ENCODE peak calls at places on chromosome 16, in four cellular contexts. One of them, this sample, is unnamed.

GRCh38 chr16:48392407-48392806 is 7.2 kb upstream of the SIAH1 start:
- DNase-seq in cardiac septum: no peak
- DNase-seq in tibial nerve: no peak
- DNase-seq in progenitor cell of endocrine pancreas: no peak
- DNase-seq in this sample: no peak

GRCh38 chr16:1351215-1351581 is 480 bp downstream of the TSR3 start:
- DNase-seq in cardiac septum: no peak
- DNase-seq in progenitor cell of endocrine pancreas: no peak
- DNase-seq in tibial nerve: no peak
- DNase-seq in this sample: no peak

GRCh38 chr16:75471723-75472634 is 7.5 kb upstream of the TMEM170A start:
- DNase-seq in tibial nerve: peak; percentile 30
- DNase-seq in cardiac septum: no peak
- DNase-seq in progenitor cell of endocrine pancreas: peak; percentile 16
- DNase-seq in this sample: no peak

GRCh38 chr16:72850863-72851262 is 197.1 kb downstream of the ZFHX3 start:
- DNase-seq in cardiac septum: peak; percentile 75
- DNase-seq in progenitor cell of endocrine pancreas: no peak
- DNase-seq in tibial nerve: no peak
- DNase-seq in this sample: no peak

GRCh38 chr16:88374736-88375135 is 8.0 kb upstream of the ZNF469 start:
- DNase-seq in cardiac septum: no peak
- DNase-seq in tibial nerve: no peak
- DNase-seq in progenitor cell of endocrine pancreas: no peak
- DNase-seq in this sample: no peak

GRCh38 chr16:15482068-15482747 is 47.8 kb downstream of the BMERB1 start:
- DNase-seq in tibial nerve: no peak
- DNase-seq in cardiac septum: no peak
- DNase-seq in progenitor cell of endocrine pancreas: no peak
- DNase-seq in this sample: peak; percentile 95

GRCh38 chr16:46947900-46948547 is 25.4 kb downstream of the DNAJA2 start:
- DNase-seq in cardiac septum: no peak
- DNase-seq in tibial nerve: no peak
- DNase-seq in progenitor cell of endocrine pancreas: no peak
- DNase-seq in this sample: no peak

GRCh38 chr16:15682105-15682570 is 32.1 kb downstream of the NDE1 start:
- DNase-seq in cardiac septum: no peak
- DNase-seq in tibial nerve: no peak
- DNase-seq in progenitor cell of endocrine pancreas: no peak
- DNase-seq in this sample: peak; percentile 40

GRCh38 chr16:46895399-46896313 is 11.5 kb downstream of the GPT2 start:
- DNase-seq in cardiac septum: no peak
- DNase-seq in progenitor cell of endocrine pancreas: no peak
- DNase-seq in tibial nerve: no peak
- DNase-seq in this sample: no peak

GRCh38 chr16:75096730-75097129 is 19.9 kb downstream of the LDHD start:
- DNase-seq in cardiac septum: no peak
- DNase-seq in progenitor cell of endocrine pancreas: no peak
- DNase-seq in tibial nerve: no peak
- DNase-seq in this sample: no peak

GRCh38 chr16:86862596-86862995 is 284.2 kb downstream of the FOXL1 start:
- DNase-seq in progenitor cell of endocrine pancreas: no peak
- DNase-seq in cardiac septum: no peak
- DNase-seq in tibial nerve: no peak
- DNase-seq in this sample: no peak

This sample was measured in HS-5.